ENCODE peak calls at places on chromosomes 11 and 22, in ten cellular contexts. V, T, M, S, L, P, K, J, D and W are unnamed samples.
A peak's percentile ranks its signal among the peaks of the same experiment; 100 is the strongest.

GRCh38 chr11:70098936-70099335 is 20.8 kb downstream of the ANO1 start:
- DNase-seq in V (no peak), T (no peak), M (no peak), S (no peak), L (no peak), P (no peak), K (no peak), J (no peak), D (no peak), W (no peak)

GRCh38 chr11:36347384-36347906 is 51.4 kb downstream of the PRR5L start:
- DNase-seq in V (no peak), T (no peak), M (no peak), S (no peak), L (no peak), P (no peak), K (no peak), J (no peak), D (no peak), W (no peak)

GRCh38 chr11:38814670-38815069 is 2216.6 kb upstream of the RAG2 start:
- DNase-seq in V (no peak), T (no peak), M (peak; percentile 30), S (no peak), L (no peak), P (no peak), K (no peak), J (no peak), D (no peak), W (no peak)

GRCh38 chr11:85810871-85811611 is at the start of gene SYTL2:
- DNase-seq in V (peak; percentile 87), T (no peak), M (peak; percentile 90), S (peak; percentile 78), L (peak; percentile 73), P (peak; percentile 9), K (peak; percentile 53), J (peak; percentile 76), D (peak; percentile 60), W (peak; percentile 78)

GRCh38 chr11:107651672-107652071 is 60.2 kb downstream of the SLN start:
- DNase-seq in V (no peak), T (no peak), M (no peak), S (no peak), L (no peak), P (no peak), K (no peak), J (no peak), D (no peak), W (no peak)

GRCh38 chr11:69013009-69013951 is at the start of gene MRGPRF:
- DNase-seq in V (peak; percentile 62), T (no peak), M (no peak), S (peak; percentile 98), L (no peak), P (no peak), K (no peak), J (no peak), D (no peak), W (no peak)

GRCh38 chr11:117465236-117465997 is 137.8 kb downstream of the CEP164 start:
- DNase-seq in V (no peak), T (no peak), M (no peak), S (no peak), L (no peak), P (no peak), K (no peak), J (no peak), D (no peak), W (no peak)

GRCh38 chr11:71447791-71448256 is 369 bp downstream of the DHCR7 start:
- DNase-seq in V (no peak), T (no peak), M (no peak), S (peak; percentile 80), L (no peak), P (no peak), K (no peak), J (peak; percentile 35), D (peak; percentile 40), W (peak; percentile 72)

GRCh38 chr11:102683277-102683676 is 22.3 kb downstream of the MMP27 start:
- DNase-seq in V (no peak), T (no peak), M (no peak), S (no peak), L (no peak), P (no peak), K (no peak), J (no peak), D (no peak), W (no peak)

GRCh38 chr11:1514349-1515061 is 27.9 kb upstream of the MOB2 start:
- DNase-seq in V (peak; percentile 87), T (no peak), M (no peak), S (no peak), L (no peak), P (no peak), K (no peak), J (no peak), D (no peak), W (no peak)

GRCh38 chr22:45493286-45493771 is 9.4 kb upstream of the FBLN1 start:
- DNase-seq in V (peak; percentile 42), T (no peak), M (no peak), S (no peak), L (no peak), P (no peak), K (no peak), J (no peak), D (no peak), W (no peak)

GRCh38 chr22:46910624-46911023 is 148.2 kb downstream of the TBC1D22A start:
- DNase-seq in V (no peak), T (no peak), M (no peak), S (no peak), L (no peak), P (no peak), K (no peak), J (no peak), D (no peak), W (no peak)

GRCh38 chr11:45045692-45046471 is 95.2 kb upstream of the TP53I11 start:
- DNase-seq in V (peak; percentile 66), T (peak; percentile 13), M (peak; percentile 69), S (no peak), L (no peak), P (no peak), K (no peak), J (no peak), D (no peak), W (no peak)

GRCh38 chr22:27474112-27474571 is 327.4 kb downstream of the MN1 start:
- DNase-seq in V (no peak), T (no peak), M (no peak), S (no peak), L (no peak), P (no peak), K (no peak), J (no peak), D (no peak), W (no peak)